ENCODE peak calls at places on chromosomes 11 and 22, in four cellular contexts. C is heart left ventricle, M is OCI-LY7, F is heart right ventricle. L is an unnamed sample.

GRCh38 chr11:33987975-33988580 is 63.5 kb upstream of the CAPRIN1 start:
- DNase-seq in C (peak; percentile 68), M (peak; percentile 84), F (peak; percentile 39), L (peak; percentile 88)

GRCh38 chr11:118048472-118049370 is 28.2 kb upstream of the TMPRSS4 start:
- DNase-seq in C (no peak), M (no peak), F (no peak), L (no peak)

GRCh38 chr11:44236261-44236660 is 73.7 kb downstream of the ALX4 start:
- DNase-seq in C (no peak), M (no peak), F (no peak), L (no peak)

GRCh38 chr11:68351450-68352275 is 39.3 kb downstream of the LRP5 start:
- DNase-seq in C (no peak), M (no peak), F (no peak), L (no peak)

GRCh38 chr11:115819014-115819413 is 314.8 kb upstream of the CADM1 start:
- DNase-seq in C (no peak), M (no peak), F (no peak), L (no peak)

GRCh38 chr11:116879789-116880402 is 42.5 kb upstream of the APOA1 start:
- DNase-seq in C (no peak), M (peak; percentile 81), F (no peak), L (no peak)

GRCh38 chr11:12526789-12527188 is 147.4 kb upstream of the TEAD1 start:
- DNase-seq in C (no peak), M (no peak), F (no peak), L (no peak)

GRCh38 chr22:29344137-29344536 is 28.6 kb upstream of the RASL10A start:
- DNase-seq in C (peak; percentile 54), M (no peak), F (peak; percentile 68), L (no peak)

GRCh38 chr22:46547179-46547882 is 9.9 kb upstream of the CELSR1 start:
- DNase-seq in C (peak; percentile 56), M (no peak), F (peak; percentile 45), L (peak; percentile 59)

GRCh38 chr11:61392991-61393595 is 706 bp downstream of the TMEM216 start:
- DNase-seq in C (no peak), M (peak; percentile 32), F (no peak), L (no peak)

GRCh38 chr11:21405403-21405802 is 736.0 kb downstream of the NELL1 start:
- DNase-seq in C (no peak), M (no peak), F (no peak), L (no peak)

GRCh38 chr11:126186708-126187481 is 24.6 kb downstream of the RPUSD4 start:
- DNase-seq in C (no peak), M (no peak), F (no peak), L (peak; percentile 65)

DNA sequence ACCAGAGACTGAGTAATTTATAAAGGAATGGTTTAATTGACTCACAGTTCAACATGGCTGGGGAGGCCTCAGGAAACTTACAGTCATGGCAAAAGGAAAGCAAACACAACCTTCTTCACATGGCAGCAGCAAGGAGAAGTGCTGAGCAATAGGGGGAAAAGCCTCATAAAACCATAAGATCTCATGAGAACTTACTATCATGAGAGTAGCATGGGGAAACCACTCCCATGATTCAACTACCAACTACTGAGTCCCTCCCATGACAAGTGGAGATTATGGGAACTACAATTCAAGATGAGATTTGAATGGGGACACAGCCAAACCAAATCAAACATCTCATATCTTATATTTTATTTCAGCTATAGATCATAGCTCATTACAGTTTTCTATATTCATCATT is 33.0 kb downstream of the GRIA4 start:
- DNase-seq in C (no peak), M (no peak), F (no peak), L (no peak)
- H3K4me1 ChIP-seq in C (no peaks in the 10 kb centered on the region), M (no peaks in the 10 kb centered on the region), F (no peaks in the 10 kb centered on the region), L (no peaks in the 10 kb centered on the region)

GRCh38 chr11:96127596-96127959 is 203.7 kb upstream of the MTMR2 start:
- DNase-seq in C (no peak), M (no peak), F (no peak), L (no peak)
- H3K27ac ChIP-seq in C (no peak overlapping the region), M (no peak overlapping the region), F (no peak overlapping the region), L (no peak overlapping the region)

GRCh38 chr22:36435516-36436415 is 45.7 kb downstream of the TXN2 start:
- DNase-seq in C (no peak), M (no peak), F (no peak), L (peak; percentile 87)
- H3K4me1 ChIP-seq in C (no peaks in the 10 kb centered on the region), M (peaks cover 7% of the 10 kb centered on the region), F (no peaks in the 10 kb centered on the region), L (peaks cover 15% of the 10 kb centered on the region)

GRCh38 chr22:23217171-23218052 is 37.1 kb downstream of the BCR start:
- DNase-seq in C (peak; percentile 64), M (no peak), F (peak; percentile 53), L (peak; percentile 89)
- H3K27ac ChIP-seq in C (no peak overlapping the region), M (peak overlapping the region; percentile 0), F (peak overlapping the region; percentile 1), L (peak overlapping the region; percentile 70)

GRCh38 chr11:65773784-65774411 is 6.9 kb downstream of the AP5B1 start:
- DNase-seq in C (no peak), M (peak; percentile 38), F (no peak), L (no peak)
- H3K4me1 ChIP-seq in C (no peaks in the 10 kb centered on the region), M (peaks cover 5% of the 10 kb centered on the region), F (no peaks in the 10 kb centered on the region), L (peaks cover 57% of the 10 kb centered on the region)

DNA sequence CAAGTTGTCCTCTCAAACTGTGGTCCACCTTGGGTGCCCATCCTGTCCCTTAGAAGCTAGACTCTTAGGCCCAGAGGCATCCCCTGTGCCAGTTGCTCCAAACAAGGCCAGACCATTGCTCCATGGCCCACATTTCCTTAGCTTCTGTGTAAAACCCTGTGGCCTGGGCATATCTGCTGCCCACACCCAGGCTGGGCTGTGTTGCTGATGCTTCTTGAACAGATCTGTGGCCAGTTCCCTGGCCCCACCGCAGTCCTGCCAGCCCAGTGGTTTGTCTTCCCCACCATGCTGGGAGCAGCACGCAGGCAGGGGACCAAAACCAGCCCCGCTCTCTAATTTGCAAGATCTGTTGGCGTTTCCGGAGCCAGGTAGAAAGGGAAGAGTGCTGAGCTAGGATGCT is 72.2 kb downstream of the CSNK2A3 start:
- DNase-seq in C (no peak), M (no peak), F (no peak), L (no peak)
- H3K27ac ChIP-seq in C (peak overlapping the region; percentile 22), M (no peak overlapping the region), F (no peak overlapping the region), L (no peak overlapping the region)

GRCh38 chr22:21919526-21920307 is 32.9 kb downstream of the PPM1F start:
- DNase-seq in C (no peak), M (no peak), F (no peak), L (no peak)

GRCh38 chr22:21918466-21919185 is 34.0 kb downstream of the PPM1F start:
- DNase-seq in C (no peak), M (no peak), F (no peak), L (no peak)

GRCh38 chr22:21921184-21921721 is 31.4 kb downstream of the PPM1F start:
- DNase-seq in C (no peak), M (no peak), F (no peak), L (no peak)

GRCh38 chr22:21921729-21922128 is 30.9 kb downstream of the PPM1F start:
- DNase-seq in C (no peak), M (no peak), F (no peak), L (no peak)

DNA sequence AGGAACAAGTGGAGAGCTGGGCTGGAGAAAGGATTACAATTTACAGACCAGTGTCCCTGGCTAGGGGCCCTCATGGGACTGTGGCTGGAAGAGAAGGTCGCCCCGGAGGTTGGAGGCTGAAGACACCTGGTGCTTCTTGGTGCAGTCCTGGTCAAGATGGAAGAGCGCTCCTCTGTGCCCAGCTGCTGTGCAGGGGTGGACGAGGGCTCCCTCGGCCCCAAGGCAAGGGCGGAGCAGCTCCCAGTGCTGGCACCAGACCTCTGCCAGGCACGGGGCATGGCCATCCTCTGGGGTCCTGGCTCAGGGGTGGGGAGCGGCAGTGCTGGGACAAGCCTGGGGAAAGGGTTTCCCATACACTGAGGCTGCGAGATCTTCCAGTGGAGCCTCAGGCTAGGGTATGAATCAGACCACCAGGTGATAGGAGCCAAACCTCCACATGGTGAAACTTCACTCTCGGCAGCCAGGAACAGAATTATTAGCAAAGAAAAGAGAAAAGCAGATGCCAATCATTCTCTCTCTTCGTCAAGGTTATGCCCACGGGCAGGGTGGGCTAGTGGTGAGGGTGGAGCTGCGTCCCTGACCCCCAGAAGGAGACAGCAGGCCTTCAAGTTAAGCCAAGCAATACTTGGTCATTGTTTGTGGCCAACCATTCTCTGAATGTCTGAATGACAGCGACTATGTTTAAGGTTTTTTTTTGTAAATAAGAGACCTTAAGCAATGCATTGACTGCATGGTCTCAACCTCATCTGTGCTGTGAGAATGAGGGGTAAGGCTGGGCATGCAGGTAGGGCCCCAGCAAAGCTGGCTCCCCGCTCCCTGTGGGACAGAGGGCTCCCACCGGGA is 32.1 kb downstream of the PPM1F start:
- DNase-seq in C (no peak), M (no peak), F (no peak), L (no peak)
- H3K4me1 ChIP-seq in C (peaks cover 5% of the 10 kb centered on the region), M (no peaks in the 10 kb centered on the region), F (peaks cover 6% of the 10 kb centered on the region), L (peaks cover 18% of the 10 kb centered on the region)